ENCODE peak calls at places on chromosomes 16 and 17, in six cellular contexts. G is heart right ventricle, K is HAP-1, Q is stomach, B is neural progenitor cell, V is A549. N is an unnamed sample.

GRCh38 chr17:78412403-78412802 is 34.0 kb downstream of the PGS1 start:
- DNase-seq in G (no peak), K (no peak), Q (no peak), B (peak; percentile 31), V (peak; percentile 58), N (peak; percentile 22)

GRCh38 chr17:1997587-1998425 is 27.3 kb downstream of the RTN4RL1 start:
- DNase-seq in G (no peak), K (peak; percentile 67), Q (peak; percentile 89), B (peak; percentile 78), V (peak; percentile 81), N (no peak)

GRCh38 chr16:65524997-65525396 is 403.1 kb upstream of the CDH11 start:
- DNase-seq in G (no peak), K (no peak), Q (no peak), B (no peak), V (no peak), N (no peak)

GRCh38 chr16:75550211-75550662 is 5.8 kb downstream of the TMEM231 start:
- DNase-seq in G (peak; percentile 82), K (no peak), Q (peak; percentile 31), B (peak; percentile 69), V (peak; percentile 49), N (no peak)

GRCh38 chr17:78798695-78799559 is 16.9 kb upstream of the CYTH1 start:
- DNase-seq in G (no peak), K (no peak), Q (no peak), B (peak; percentile 43), V (no peak), N (peak; percentile 65)

GRCh38 chr17:8476741-8477140 is 41.1 kb downstream of the NDEL1 start:
- DNase-seq in G (no peak), K (no peak), Q (no peak), B (no peak), V (no peak), N (no peak)

GRCh38 chr17:17587614-17588336 is 3.7 kb downstream of the PEMT start:
- DNase-seq in G (no peak), K (no peak), Q (no peak), B (no peak), V (no peak), N (no peak)

GRCh38 chr17:78000351-78000750 is 41.8 kb downstream of the TNRC6C start:
- DNase-seq in G (no peak), K (no peak), Q (no peak), B (no peak), V (no peak), N (no peak)

GRCh38 chr16:48960830-48961229 is 320.8 kb downstream of the CBLN1 start:
- DNase-seq in G (no peak), K (no peak), Q (no peak), B (no peak), V (no peak), N (no peak)

GRCh38 chr17:50263293-50264262 is 10.7 kb upstream of the TMEM92 start:
- DNase-seq in G (no peak), K (no peak), Q (no peak), B (no peak), V (no peak), N (no peak)

GRCh38 chr17:66684256-66684655 is 150.7 kb upstream of the CACNG5 start:
- DNase-seq in G (no peak), K (no peak), Q (no peak), B (no peak), V (no peak), N (no peak)

GRCh38 chr16:70701998-70702397 is 16.1 kb upstream of the MTSS2 start:
- DNase-seq in G (no peak), K (no peak), Q (no peak), B (no peak), V (no peak), N (no peak)
- H3K4me1 ChIP-seq in G (peaks cover 63% of the 10 kb centered on the region), K (no peaks in the 10 kb centered on the region), Q (peaks cover 83% of the 10 kb centered on the region), B (no peaks in the 10 kb centered on the region), V (peaks cover 68% of the 10 kb centered on the region), N (no peaks in the 10 kb centered on the region)

GRCh38 chr16:52499061-52499460 is 47.9 kb downstream of the TOX3 start:
- DNase-seq in G (no peak), K (no peak), Q (no peak), B (no peak), V (no peak), N (no peak)
- H3K4me1 ChIP-seq in G (no peaks in the 10 kb centered on the region), K (peaks cover 22% of the 10 kb centered on the region), Q (peaks cover 67% of the 10 kb centered on the region), B (peaks cover 84% of the 10 kb centered on the region), V (no peaks in the 10 kb centered on the region), N (no peaks in the 10 kb centered on the region)

GRCh38 chr17:57433396-57433944 is 177.1 kb downstream of the MSI2 start:
- DNase-seq in G (no peak), K (no peak), Q (no peak), B (peak; percentile 50), V (no peak), N (no peak)

GRCh38 chr17:57432507-57433277 is 176.4 kb downstream of the MSI2 start:
- DNase-seq in G (no peak), K (no peak), Q (no peak), B (no peak), V (no peak), N (no peak)

GRCh38 chr17:57431415-57431814 is 175.1 kb downstream of the MSI2 start:
- DNase-seq in G (no peak), K (no peak), Q (no peak), B (no peak), V (no peak), N (no peak)

GRCh38 chr17:57425903-57426574 is 169.7 kb downstream of the MSI2 start:
- DNase-seq in G (no peak), K (peak; percentile 64), Q (no peak), B (peak; percentile 29), V (no peak), N (no peak)

GRCh38 chr17:57429966-57430365 is 173.6 kb downstream of the MSI2 start:
- DNase-seq in G (no peak), K (no peak), Q (no peak), B (no peak), V (no peak), N (no peak)
- H3K4me1 ChIP-seq in G (no peaks in the 10 kb centered on the region), K (peaks cover 16% of the 10 kb centered on the region), Q (peaks cover 11% of the 10 kb centered on the region), B (peaks cover 39% of the 10 kb centered on the region), V (peaks cover 8% of the 10 kb centered on the region), N (peaks cover 5% of the 10 kb centered on the region)

DNA sequence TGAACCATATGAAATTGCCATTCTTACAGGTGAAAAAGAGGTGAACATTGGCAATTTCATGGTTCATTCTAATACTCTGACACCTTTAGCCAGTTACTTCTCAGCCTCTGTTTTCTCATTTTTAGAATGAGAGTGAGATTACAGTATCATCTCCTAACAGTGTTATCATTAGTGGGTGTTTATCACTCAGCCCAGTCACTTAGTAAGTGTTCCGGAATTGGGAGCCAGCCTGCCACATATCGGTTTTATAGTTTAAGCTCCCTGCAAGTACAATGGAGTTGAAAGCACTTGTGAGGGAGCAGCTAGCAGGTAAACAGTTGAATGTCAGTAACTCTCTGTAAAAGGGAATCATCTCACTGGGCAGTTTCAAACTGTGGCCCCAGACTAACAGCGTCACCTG is 583.1 kb upstream of the HSBP1 start:
- DNase-seq in G (no peak), K (no peak), Q (no peak), B (no peak), V (no peak), N (no peak)
- H3K4me1 ChIP-seq in G (no peaks in the 10 kb centered on the region), K (no peaks in the 10 kb centered on the region), Q (no peaks in the 10 kb centered on the region), B (peaks cover 4% of the 10 kb centered on the region), V (no peaks in the 10 kb centered on the region), N (no peaks in the 10 kb centered on the region)

GRCh38 chr17:73305845-73306836 is 5.7 kb downstream of the CDC42EP4 start:
- DNase-seq in G (no peak), K (no peak), Q (no peak), B (no peak), V (no peak), N (no peak)

GRCh38 chr17:73302189-73302588 is 9.6 kb downstream of the CDC42EP4 start:
- DNase-seq in G (no peak), K (no peak), Q (no peak), B (no peak), V (no peak), N (no peak)

GRCh38 chr17:73307130-73307529 is 4.7 kb downstream of the CDC42EP4 start:
- DNase-seq in G (no peak), K (no peak), Q (peak; percentile 78), B (no peak), V (no peak), N (no peak)

GRCh38 chr17:73304438-73304837 is 7.4 kb downstream of the CDC42EP4 start:
- DNase-seq in G (no peak), K (no peak), Q (no peak), B (no peak), V (no peak), N (no peak)

GRCh38 chr17:73304971-73305786 is 6.6 kb downstream of the CDC42EP4 start:
- DNase-seq in G (peak; percentile 86), K (no peak), Q (peak; percentile 54), B (peak; percentile 35), V (peak; percentile 71), N (no peak)
- H3K4me1 ChIP-seq in G (peaks cover 90% of the 10 kb centered on the region), K (peaks cover 15% of the 10 kb centered on the region), Q (peaks cover 100% of the 10 kb centered on the region), B (peaks cover 31% of the 10 kb centered on the region), V (peaks cover 82% of the 10 kb centered on the region), N (peaks cover 5% of the 10 kb centered on the region)

DNA sequence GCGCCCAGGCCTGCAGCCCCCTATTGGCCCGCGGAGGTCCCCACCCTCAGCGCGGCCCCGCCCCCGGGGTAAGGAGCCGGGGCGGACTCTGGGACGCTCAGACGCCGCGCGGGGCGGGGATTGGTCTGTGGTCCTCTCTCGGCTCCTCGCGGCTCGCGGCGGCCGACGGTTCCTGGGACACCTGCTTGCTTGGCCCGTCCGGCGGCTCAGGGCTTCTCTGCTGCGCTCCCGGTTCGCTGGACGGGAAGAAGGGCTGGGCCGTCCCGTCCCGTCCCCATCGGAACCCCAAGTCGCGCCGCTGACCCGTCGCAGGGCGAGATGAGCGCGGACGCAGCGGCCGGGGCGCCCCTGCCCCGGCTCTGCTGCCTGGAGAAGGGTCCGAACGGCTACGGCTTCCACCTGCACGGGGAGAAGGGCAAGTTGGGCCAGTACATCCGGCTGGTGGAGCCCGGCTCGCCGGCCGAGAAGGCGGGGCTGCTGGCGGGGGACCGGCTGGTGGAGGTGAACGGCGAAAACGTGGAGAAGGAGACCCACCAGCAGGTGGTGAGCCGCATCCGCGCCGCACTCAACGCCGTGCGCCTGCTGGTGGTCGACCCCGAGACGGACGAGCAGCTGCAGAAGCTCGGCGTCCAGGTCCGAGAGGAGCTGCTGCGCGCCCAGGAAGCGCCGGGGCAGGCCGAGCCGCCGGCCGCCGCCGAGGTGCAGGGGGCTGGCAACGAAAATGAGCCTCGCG is at the start of gene NHERF1:
- DNase-seq in G (peak; percentile 93), K (peak; percentile 87), Q (peak; percentile 97), B (peak; percentile 98), V (peak; percentile 59), N (peak; percentile 96)
- H3K4me1 ChIP-seq in G (peaks cover 24% of the 10 kb centered on the region), K (peaks cover 4% of the 10 kb centered on the region), Q (peaks cover 80% of the 10 kb centered on the region), B (peaks cover 52% of the 10 kb centered on the region), V (peaks cover 30% of the 10 kb centered on the region), N (peaks cover 73% of the 10 kb centered on the region)

GRCh38 chr16:9099131-9099625 is 7.7 kb downstream of the HAPSTR1 start:
- DNase-seq in G (no peak), K (no peak), Q (peak; percentile 32), B (no peak), V (no peak), N (no peak)
- H3K4me1 ChIP-seq in G (peaks cover 93% of the 10 kb centered on the region), K (peaks cover 46% of the 10 kb centered on the region), Q (peaks cover 100% of the 10 kb centered on the region), B (peaks cover 29% of the 10 kb centered on the region), V (peaks cover 81% of the 10 kb centered on the region), N (peaks cover 100% of the 10 kb centered on the region)

N was measured in CD4-positive, alpha-beta memory T cell.